ENCODE peak calls at places on chromosomes 1 and 21, in eight cellular contexts. G is GM12865, R is A549, K is GM13976, F is HFFc6, A is choroid plexus epithelial cell, N is stomach, M is neural crest cell. D is an unnamed sample.

GRCh38 chr1:116679091-116679827 is 11.7 kb upstream of the IGSF3 start:
- DNase-seq in G (peak), R (no peak), K (no peak), F (no peak), A (no peak), N (no peak), M (peak), D (no peak)

GRCh38 chr1:26786437-26787380 is 1.0 kb upstream of the PIGV start:
- DNase-seq in G (peak), R (no peak), K (peak), F (peak), A (peak), N (peak), M (peak), D (peak)

GRCh38 chr1:205319081-205320018 is 2.2 kb downstream of the NUAK2 start:
- DNase-seq in G (no peak), R (no peak), K (no peak), F (peak), A (peak), N (peak), M (no peak), D (no peak)

GRCh38 chr1:6103854-6104530 is 58.3 kb downstream of the KCNAB2 start:
- DNase-seq in G (no peak), R (no peak), K (no peak), F (no peak), A (no peak), N (no peak), M (no peak), D (no peak)

GRCh38 chr1:42179275-42179674 is 14.7 kb upstream of the GUCA2A start:
- DNase-seq in G (no peak), R (no peak), K (no peak), F (no peak), A (peak), N (no peak), M (no peak), D (no peak)

GRCh38 chr1:110684476-110684875 is 9.7 kb upstream of the KCNA3 start:
- DNase-seq in G (no peak), R (no peak), K (no peak), F (no peak), A (no peak), N (no peak), M (no peak), D (no peak)

GRCh38 chr1:248611883-248612282 is 14.4 kb upstream of the OR2T10 start:
- DNase-seq in G (peak), R (no peak), K (no peak), F (no peak), A (no peak), N (no peak), M (no peak), D (no peak)

GRCh38 chr1:188170446-188170845 is 1341.7 kb downstream of the PLA2G4A start:
- DNase-seq in G (no peak), R (no peak), K (no peak), F (no peak), A (no peak), N (no peak), M (no peak), D (no peak)

GRCh38 chr1:236748471-236748870 is 46.6 kb upstream of the MTR start:
- DNase-seq in G (no peak), R (no peak), K (no peak), F (no peak), A (peak), N (no peak), M (no peak), D (no peak)
- TF ChIP-seq CTCF in G (peak), R (no peak), K (no peak), F (peak), A (peak), N (no peak), M (peak), D (peak)

DNA sequence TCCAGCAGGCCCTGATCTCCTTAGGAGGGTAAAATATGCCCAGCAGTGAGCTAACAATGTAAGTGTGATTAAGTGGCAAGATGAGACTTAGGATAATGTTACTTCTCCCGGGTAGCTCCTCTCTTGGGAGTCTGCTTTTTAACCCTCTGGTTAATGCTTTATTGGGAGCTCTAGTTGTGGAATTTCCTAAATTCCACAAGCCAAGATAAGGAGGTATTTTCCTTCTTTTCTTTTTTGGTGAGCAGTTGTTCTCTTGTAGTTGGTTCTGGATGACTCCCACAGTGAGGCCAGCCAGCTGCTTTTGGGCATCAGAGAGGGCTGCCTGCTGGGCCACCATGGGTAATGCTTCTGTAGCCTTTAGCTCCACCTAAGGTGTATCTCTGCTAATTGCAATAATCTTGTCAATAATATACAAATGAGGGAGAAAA is 19.3 kb downstream of the C1orf52 start:
- DNase-seq in G (peak), R (no peak), K (peak), F (peak), A (peak), N (no peak), M (no peak), D (no peak)
- TF ChIP-seq CTCF in G (peak), R (peak), K (peak), F (peak), A (peak), N (no peak), M (no peak), D (no peak)

DNA sequence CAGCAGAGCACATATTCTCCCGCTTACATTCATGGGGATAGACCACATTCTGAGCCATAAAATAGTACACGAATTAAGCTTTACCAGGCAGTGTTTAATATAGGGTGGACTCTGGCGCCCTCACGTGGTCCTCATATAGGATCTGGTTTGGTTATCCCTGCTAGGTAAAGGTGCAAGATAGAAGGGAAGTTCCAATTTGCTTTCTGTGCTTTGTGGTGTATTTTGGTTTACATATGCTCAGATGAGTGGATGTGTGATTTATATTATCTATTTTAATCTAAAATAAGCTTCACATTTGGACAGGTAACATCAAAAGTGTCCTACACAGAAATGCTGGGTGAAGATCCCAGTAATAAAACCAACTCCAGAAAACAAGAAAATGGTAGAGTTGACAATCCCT is 3.6 kb downstream of the CR1 start:
- DNase-seq in G (peak), R (peak), K (peak), F (peak), A (peak), N (peak), M (peak), D (peak)
- TF ChIP-seq CTCF in G (peak), R (peak), K (peak), F (peak), A (peak), N (no peak), M (peak), D (peak)

GRCh38 chr1:54950361-54951163 is 29.9 kb upstream of the TMEM61 start:
- DNase-seq in G (peak), R (peak), K (peak), F (peak), A (peak), N (peak), M (peak), D (peak)
- TF ChIP-seq CTCF in G (peak), R (peak), K (peak), F (peak), A (peak), N (no peak), M (peak), D (peak)

DNA sequence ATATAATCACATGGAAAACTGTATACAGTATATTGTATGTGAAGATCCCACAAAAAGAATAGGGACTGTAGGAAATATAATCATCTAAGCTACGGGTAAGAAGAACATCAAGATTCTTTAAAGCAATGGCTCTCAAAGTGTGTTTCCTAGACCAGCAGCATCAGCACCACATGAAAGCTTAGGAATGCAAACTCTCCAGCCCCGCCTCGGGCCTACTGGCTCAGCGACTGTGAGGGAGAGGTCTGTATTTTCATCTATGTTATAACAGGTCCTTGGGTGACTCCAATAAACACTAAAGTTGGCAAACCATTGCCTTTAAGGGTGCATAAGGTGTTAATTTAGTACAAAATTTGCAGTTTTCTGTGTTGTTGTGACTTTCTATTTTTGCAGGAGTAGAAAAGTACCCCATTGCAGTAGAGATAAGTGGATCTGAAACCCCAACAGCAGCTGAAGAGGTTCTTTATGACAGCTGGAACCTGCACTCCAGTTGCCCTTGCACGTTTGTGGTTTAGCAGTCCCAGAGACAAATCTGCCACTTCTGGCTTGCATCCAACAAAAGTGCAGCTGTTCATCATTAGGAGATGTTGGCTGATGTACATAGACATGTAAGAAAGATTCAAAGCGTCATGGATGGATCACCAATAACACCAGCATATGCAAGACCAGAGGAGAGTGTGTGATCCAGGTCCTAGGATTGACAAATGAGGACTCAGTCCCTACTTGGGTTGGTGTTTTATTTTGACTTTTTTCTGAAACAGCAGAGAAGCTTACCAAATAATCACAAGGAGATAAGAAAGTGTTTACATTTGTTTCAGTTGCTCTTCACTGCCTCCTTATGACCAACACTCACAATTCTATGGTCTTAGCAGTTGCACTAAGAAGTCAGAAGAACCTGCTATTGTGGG is 15.9 kb upstream of the IFNAR1 start:
- DNase-seq in G (peak), R (no peak), K (peak), F (no peak), A (peak), N (no peak), M (no peak), D (no peak)
- TF ChIP-seq CTCF in G (peak), R (no peak), K (no peak), F (peak), A (peak), N (no peak), M (no peak), D (no peak)

GRCh38 chr1:19067187-19067911 is 110.9 kb upstream of the IFFO2 start:
- DNase-seq in G (no peak), R (no peak), K (no peak), F (no peak), A (no peak), N (peak), M (peak), D (no peak)
- TF ChIP-seq CTCF in G (no peak), R (no peak), K (no peak), F (no peak), A (no peak), N (no peak), M (no peak), D (no peak)